ENCODE peak calls at places on chromosome 5, in four cellular contexts. X is psoas muscle, Y is heart right ventricle, E is adipocyte. O is an unnamed sample.
A peak's percentile ranks its signal among the peaks of the same experiment; 100 is the strongest.

GRCh38 chr5:157670662-157671591 is at the start of gene C5orf52:
- DNase-seq in X (no peak), Y (peak; percentile 21), E (peak; percentile 78), O (no peak)

GRCh38 chr5:96718635-96719077 is 56.5 kb downstream of the CAST start:
- DNase-seq in X (peak; percentile 66), Y (peak; percentile 52), E (no peak), O (peak; percentile 85)

GRCh38 chr5:171750316-171750788 is 35.3 kb upstream of the SMIM23 start:
- DNase-seq in X (peak; percentile 83), Y (peak; percentile 59), E (peak; percentile 5), O (peak; percentile 37)

GRCh38 chr5:175814676-175815075 is 56.7 kb upstream of the CPLX2 start:
- DNase-seq in X (peak; percentile 61), Y (peak; percentile 17), E (peak; percentile 85), O (no peak)

GRCh38 chr5:20562545-20562944 is 574.5 kb upstream of the CDH18 start:
- DNase-seq in X (no peak), Y (no peak), E (no peak), O (no peak)

GRCh38 chr5:142627371-142628217 is 58.3 kb downstream of the FGF1 start:
- DNase-seq in X (no peak), Y (no peak), E (no peak), O (no peak)

GRCh38 chr5:132227485-132228240 is at the start of gene P4HA2:
- DNase-seq in X (peak; percentile 91), Y (peak; percentile 87), E (peak; percentile 89), O (peak; percentile 82)

GRCh38 chr5:158543539-158544387 is 556.0 kb downstream of the EBF1 start:
- DNase-seq in X (no peak), Y (no peak), E (peak; percentile 88), O (no peak)

GRCh38 chr5:34772267-34772666 is 66.7 kb upstream of the TTC23L start:
- DNase-seq in X (no peak), Y (no peak), E (no peak), O (no peak)

GRCh38 chr5:97088774-97089148 is 53.6 kb downstream of the LIX1 start:
- DNase-seq in X (no peak), Y (no peak), E (no peak), O (no peak)

GRCh38 chr5:61881821-61882220 is 424.2 kb upstream of the KIF2A start:
- DNase-seq in X (no peak), Y (no peak), E (peak; percentile 39), O (no peak)

DNA sequence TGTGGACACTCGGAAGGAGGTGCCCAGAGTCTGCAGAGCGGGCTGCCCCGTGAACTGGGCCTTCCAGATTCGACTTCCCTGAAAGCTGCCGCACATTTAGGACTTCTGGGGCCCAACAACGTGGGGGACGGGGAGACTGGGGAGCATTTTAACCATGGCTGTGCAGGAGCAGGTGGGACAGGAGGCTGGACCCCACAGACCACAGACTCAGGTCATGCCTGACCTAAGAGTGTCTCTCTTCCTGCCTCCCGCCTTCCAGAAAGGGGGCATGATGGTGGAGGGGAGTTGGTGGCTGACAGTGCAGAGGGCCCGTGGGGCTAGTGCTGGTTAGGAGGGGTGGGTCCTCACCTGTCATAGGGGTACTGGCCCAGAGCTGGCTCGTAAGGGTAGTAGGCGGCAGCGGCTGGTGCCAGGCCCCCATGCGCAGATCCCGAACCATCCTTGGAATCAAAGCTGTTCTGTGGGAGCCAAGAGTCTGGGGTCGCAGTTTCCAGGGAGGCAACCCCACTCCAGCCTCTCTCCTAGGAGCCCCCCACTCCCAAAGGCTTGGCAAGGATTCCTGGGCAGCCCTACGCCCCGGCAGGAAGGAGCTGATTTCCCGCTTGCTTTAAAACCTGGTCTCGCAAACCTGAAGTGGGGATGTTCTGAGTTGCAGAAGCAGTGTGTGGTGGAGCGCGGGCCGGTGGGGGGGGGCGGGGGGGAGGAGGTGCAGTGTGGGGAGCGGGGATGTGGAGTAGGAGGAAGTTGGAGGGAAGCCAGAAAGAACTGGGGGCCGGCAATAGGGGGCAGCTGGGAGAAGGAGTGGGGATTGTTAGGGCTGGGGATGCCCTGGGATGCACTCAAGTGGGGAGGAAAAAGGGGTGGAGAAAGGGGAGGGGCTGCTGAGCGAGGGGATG is 2.1 kb downstream of the IRX4 start:
- DNase-seq in X (no peak), Y (no peak), E (no peak), O (no peak)
- H3K27me3 ChIP-seq in X (no peaks in the 10 kb centered on the region), Y (peaks cover 95% of the 10 kb centered on the region), E (peaks cover 56% of the 10 kb centered on the region), O (peaks cover 64% of the 10 kb centered on the region)

GRCh38 chr5:36300181-36300926 is 1.3 kb downstream of the RANBP3L start:
- DNase-seq in X (no peak), Y (no peak), E (peak; percentile 61), O (no peak)
- H3K4me3 ChIP-seq in X (no peak overlapping the region), Y (peak overlapping the region; percentile 33), E (peak overlapping the region; percentile 79), O (no peak overlapping the region)

GRCh38 chr5:10370931-10371330 is 17.4 kb downstream of the MARCHF6 start:
- DNase-seq in X (no peak), Y (no peak), E (no peak), O (no peak)
- H3K4me1 ChIP-seq in X (peaks cover 78% of the 10 kb centered on the region), Y (peaks cover 84% of the 10 kb centered on the region), E (peaks cover 32% of the 10 kb centered on the region), O (peaks cover 19% of the 10 kb centered on the region)

DNA sequence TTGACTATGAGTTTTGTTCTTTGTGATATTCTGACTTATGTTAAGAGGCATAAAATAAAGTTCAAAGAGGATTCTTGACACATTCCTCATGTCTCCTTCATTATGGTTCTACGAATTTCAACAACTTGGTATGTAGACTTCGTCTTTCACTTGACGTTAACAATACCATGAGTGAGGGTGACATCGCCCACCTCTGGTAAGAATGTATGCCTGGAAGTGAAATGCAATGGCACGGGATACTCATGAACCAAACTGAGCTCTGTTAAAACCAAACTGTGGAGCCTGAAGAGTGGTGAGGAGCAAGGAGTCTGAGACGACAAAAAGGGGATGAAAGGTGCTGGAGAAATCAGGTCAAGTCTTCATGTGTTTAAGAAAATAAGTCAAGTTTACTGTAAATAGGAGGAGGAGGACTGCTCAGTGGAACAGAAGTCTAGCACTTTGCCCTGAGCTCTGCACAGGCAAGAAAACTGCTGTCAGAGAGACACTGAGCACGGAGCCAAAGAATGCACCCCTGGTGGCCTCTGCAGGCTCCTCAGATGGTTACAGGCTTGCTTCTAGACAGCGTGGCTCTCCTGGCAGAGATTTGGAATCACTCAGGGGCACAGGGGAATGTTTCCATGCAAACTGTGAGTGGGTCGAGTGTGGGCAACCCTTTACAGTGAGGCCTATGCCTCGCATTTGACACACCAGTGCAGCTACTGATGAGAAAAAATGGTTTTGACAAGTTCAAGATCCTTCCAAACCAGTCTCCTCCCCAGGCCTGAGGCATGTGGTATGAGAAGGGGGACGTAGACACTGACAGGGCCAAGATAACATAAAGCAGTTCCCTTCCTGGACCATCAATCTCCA is 470.1 kb downstream of the IRX1 start:
- DNase-seq in X (no peak), Y (no peak), E (no peak), O (no peak)
- H3K27me3 ChIP-seq in X (no peaks in the 10 kb centered on the region), Y (no peaks in the 10 kb centered on the region), E (no peaks in the 10 kb centered on the region), O (no peaks in the 10 kb centered on the region)

DNA sequence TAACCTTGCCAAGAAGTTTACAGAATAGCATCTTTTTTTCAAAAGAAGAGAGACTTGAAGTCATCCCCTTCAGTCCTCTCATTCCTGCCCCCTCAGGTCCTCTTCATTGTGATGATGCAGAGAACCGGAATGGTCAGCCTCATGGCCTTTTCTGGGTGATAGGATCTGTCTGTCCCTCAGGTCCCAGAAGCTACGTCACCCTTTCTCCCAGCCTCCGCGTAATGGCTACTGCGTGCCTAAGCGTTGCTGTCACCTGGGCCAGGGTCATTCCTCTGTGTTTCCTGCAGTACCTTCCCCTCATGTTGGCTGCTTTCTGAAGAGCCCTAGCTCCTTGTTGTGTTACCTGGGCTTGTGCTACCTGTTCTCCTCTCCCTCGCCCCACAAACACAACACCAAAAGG is 4.7 kb downstream of the PIK3R1 start:
- DNase-seq in X (no peak), Y (no peak), E (no peak), O (no peak)
- H3K4me3 ChIP-seq in X (peak overlapping the region; percentile 95), Y (no peak overlapping the region), E (peak overlapping the region; percentile 90), O (no peak overlapping the region)